ENCODE peak calls at places on chromosome 4, in eight cellular contexts. R is HL-60, E is cardiac muscle cell, M is uterus, Q is tibial artery, H is OCI-LY7, N is H9, I is progenitor cell of endocrine pancreas. A is an unnamed sample.

GRCh38 chr4:153335665-153336064 is 8.8 kb upstream of the MND1 start:
- DNase-seq in E (no peak), H (no peak), I (no peak), N (no peak), Q (no peak), M (no peak), R (no peak), A (no peak)

GRCh38 chr4:20616848-20617247 is 83.4 kb upstream of the PACRGL start:
- DNase-seq in M (no peak), Q (no peak), R (no peak), E (no peak), N (no peak), H (no peak), I (no peak), A (no peak)

GRCh38 chr4:109266236-109266635 is 36.2 kb downstream of the COL25A1 start:
- DNase-seq in Q (no peak), H (no peak), M (no peak), N (no peak), I (no peak), R (no peak), E (no peak), A (no peak)

GRCh38 chr4:18318682-18319410 is 297.3 kb upstream of the LCORL start:
- DNase-seq in I (no peak), M (no peak), H (no peak), Q (no peak), E (peak; percentile 88), N (no peak), R (no peak), A (no peak)

GRCh38 chr4:141215030-141215429 is 5.7 kb upstream of the ZNF330 start:
- DNase-seq in E (peak; percentile 29), H (no peak), Q (no peak), I (no peak), N (no peak), R (no peak), M (no peak), A (no peak)

GRCh38 chr4:184397516-184398163 is 76.7 kb downstream of the IRF2 start:
- DNase-seq in H (no peak), Q (no peak), R (no peak), M (no peak), N (no peak), I (no peak), E (peak; percentile 32), A (no peak)

GRCh38 chr4:180449395-180449956 is 1793.7 kb upstream of the TENM3 start:
- DNase-seq in M (no peak), N (peak; percentile 66), H (peak; percentile 55), E (peak; percentile 2), R (no peak), I (no peak), Q (no peak), A (no peak)

GRCh38 chr4:154152546-154152945 is 339.1 kb downstream of the DCHS2 start:
- DNase-seq in E (no peak), M (no peak), H (no peak), N (no peak), I (no peak), Q (no peak), R (no peak), A (no peak)

GRCh38 chr4:14790487-14790886 is 211.8 kb upstream of the CPEB2 start:
- DNase-seq in H (no peak), R (no peak), I (no peak), E (no peak), N (no peak), M (no peak), Q (no peak), A (no peak)

GRCh38 chr4:125085-125820 is 952 bp downstream of the ZNF718 start:
- DNase-seq in H (peak; percentile 44), M (no peak), Q (peak; percentile 67), N (peak; percentile 74), I (no peak), R (peak; percentile 34), E (peak; percentile 37), A (no peak)

GRCh38 chr4:7192252-7193039 is at the start of gene SORCS2:
- DNase-seq in I (peak; percentile 59), Q (peak; percentile 79), E (peak; percentile 69), H (no peak), M (peak; percentile 80), N (peak; percentile 74), R (no peak), A (peak; percentile 86)

GRCh38 chr4:3368841-3369760 is 72.7 kb upstream of the HGFAC start:
- DNase-seq in H (no peak), I (no peak), E (peak; percentile 36), R (no peak), M (no peak), Q (no peak), N (no peak), A (no peak)

GRCh38 chr4:154354883-154355282 is 136.7 kb downstream of the DCHS2 start:
- DNase-seq in I (no peak), E (no peak), M (no peak), H (no peak), R (no peak), Q (no peak), N (no peak), A (no peak)

GRCh38 chr4:139489638-139490037 is 35.7 kb downstream of the RAB33B start:
- DNase-seq in M (no peak), R (no peak), H (no peak), N (no peak), Q (no peak), E (no peak), I (no peak), A (no peak)

GRCh38 chr4:183960021-183960420 is 54.9 kb downstream of the STOX2 start:
- DNase-seq in Q (no peak), N (peak; percentile 73), I (peak; percentile 14), H (no peak), E (peak; percentile 84), M (peak; percentile 37), R (no peak), A (no peak)

GRCh38 chr4:89904524-89904923 is 9.9 kb downstream of the MMRN1 start:
- DNase-seq in E (no peak), H (no peak), R (no peak), Q (no peak), M (no peak), N (no peak), I (no peak), A (no peak)

GRCh38 chr4:8082517-8083055 is 76.0 kb downstream of the ABLIM2 start:
- DNase-seq in I (no peak), E (peak; percentile 25), R (no peak), Q (no peak), H (no peak), M (no peak), N (no peak), A (no peak)

GRCh38 chr4:110249687-110250387 is 51.4 kb upstream of the ELOVL6 start:
- DNase-seq in R (no peak), I (no peak), Q (no peak), N (no peak), M (no peak), E (no peak), H (no peak), A (no peak)

GRCh38 chr4:56139241-56139827 is 190.6 kb downstream of the CEP135 start:
- DNase-seq in N (no peak), E (peak; percentile 27), I (no peak), H (no peak), Q (no peak), R (no peak), M (no peak), A (no peak)
- TF ChIP-seq CTCF in N (no peak), E (no peak), I (no peak), H (no peak), Q (no peak), R (no peak), M (no peak), A (no peak)

GRCh38 chr4:177100307-177100706 is 209.4 kb upstream of the NEIL3 start:
- DNase-seq in N (no peak), M (no peak), E (no peak), R (no peak), H (no peak), Q (no peak), I (no peak), A (no peak)
- TF ChIP-seq CTCF in N (peak; percentile 36), M (no peak), E (no peak), R (no peak), H (no peak), Q (no peak), I (no peak), A (no peak)

DNA sequence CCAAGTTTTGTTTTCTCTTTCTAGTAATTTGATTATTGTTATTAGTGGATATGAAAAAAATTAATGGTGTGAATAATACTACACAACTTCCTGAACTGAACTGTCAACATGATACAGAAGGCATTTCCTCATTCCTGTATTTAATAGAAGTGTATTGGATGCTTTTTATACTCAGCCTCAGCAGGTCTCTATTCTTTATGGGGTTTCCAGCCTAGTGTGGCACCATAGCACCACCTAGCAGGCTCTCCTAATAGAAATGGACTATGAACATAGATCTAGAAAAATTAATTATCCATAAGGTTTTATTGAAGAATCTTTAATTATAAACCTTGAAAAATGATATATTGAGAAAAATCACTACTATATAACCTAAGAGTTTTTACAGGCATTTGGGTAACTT is 52.4 kb downstream of the GLRB start:
- DNase-seq in R (no peak), H (no peak), E (peak; percentile 66), N (no peak), M (no peak), Q (no peak), I (no peak), A (no peak)
- TF ChIP-seq CTCF in R (no peak), H (no peak), E (peak; percentile 64), N (peak; percentile 40), M (peak; percentile 27), Q (peak; percentile 34), I (peak; percentile 24), A (no peak)

DNA sequence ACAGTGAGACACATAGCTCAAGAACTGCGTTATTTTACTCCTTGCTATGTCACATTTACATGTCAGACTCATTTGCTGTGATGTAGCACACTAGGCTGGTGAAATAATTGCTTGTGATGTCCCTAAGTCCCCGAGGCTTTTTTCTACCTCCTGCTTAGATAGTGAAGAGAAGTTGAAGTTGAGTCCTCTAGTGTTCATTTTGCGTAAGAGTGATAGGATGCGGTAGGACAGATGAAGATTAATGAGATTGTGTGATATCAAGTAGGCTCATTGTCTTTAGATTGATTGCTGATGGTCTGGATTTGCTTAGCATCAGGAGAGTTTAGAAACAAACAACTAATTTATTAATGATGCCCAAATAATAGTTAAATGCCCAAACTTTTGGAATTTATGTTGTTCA is 173.6 kb upstream of the NUDT6 start:
- DNase-seq in M (no peak), N (no peak), H (peak; percentile 4), E (peak; percentile 32), R (peak; percentile 17), I (no peak), Q (no peak), A (no peak)
- TF ChIP-seq CTCF in M (no peak), N (peak; percentile 84), H (peak; percentile 65), E (peak; percentile 44), R (peak; percentile 11), I (peak; percentile 21), Q (no peak), A (no peak)

GRCh38 chr4:143336828-143337599 is at the start of gene GAB1:
- DNase-seq in H (peak; percentile 94), R (no peak), E (peak; percentile 78), M (peak; percentile 72), Q (peak; percentile 92), N (peak; percentile 85), I (peak; percentile 63), A (peak; percentile 80)
- TF ChIP-seq CTCF in H (no peak), R (no peak), E (peak; percentile 4), M (no peak), Q (no peak), N (no peak), I (peak; percentile 40), A (peak; percentile 11)